ENCODE peak calls at places on chromosomes 12 and 14, in four cellular contexts. One of them, this sample, is unnamed. For H3K27me3, the result is how much of the 10 kb centered on the place peaks cover.

GRCh38 chr14:24982472-24983155 is 67.3 kb downstream of the STXBP6 start:
- DNase-seq in tibial artery: no peak
- DNase-seq in left lung: no peak
- DNase-seq in fibroblast of lung: peak
- DNase-seq in this sample: no peak

GRCh38 chr12:129840145-129840884 is 63.5 kb downstream of the TMEM132D start:
- DNase-seq in tibial artery: no peak
- DNase-seq in left lung: peak
- DNase-seq in fibroblast of lung: no peak
- DNase-seq in this sample: no peak

GRCh38 chr12:96434107-96434506 is 33.9 kb upstream of the CDK17 start:
- DNase-seq in tibial artery: no peak
- DNase-seq in left lung: no peak
- DNase-seq in fibroblast of lung: peak
- DNase-seq in this sample: peak

GRCh38 chr12:40820794-40821484 is 128.7 kb downstream of the CNTN1 start:
- DNase-seq in tibial artery: no peak
- DNase-seq in left lung: no peak
- DNase-seq in fibroblast of lung: no peak
- DNase-seq in this sample: no peak

GRCh38 chr12:464484-465267 is 4.9 kb downstream of the B4GALNT3 start:
- DNase-seq in tibial artery: no peak
- DNase-seq in left lung: no peak
- DNase-seq in fibroblast of lung: no peak
- DNase-seq in this sample: no peak

GRCh38 chr12:5480218-5480952 is 48.5 kb downstream of the NTF3 start:
- DNase-seq in tibial artery: no peak
- DNase-seq in left lung: no peak
- DNase-seq in fibroblast of lung: peak
- DNase-seq in this sample: no peak

GRCh38 chr14:78356406-78356805 is 186.2 kb downstream of the NRXN3 start:
- DNase-seq in tibial artery: no peak
- DNase-seq in left lung: no peak
- DNase-seq in fibroblast of lung: no peak
- DNase-seq in this sample: no peak

GRCh38 chr12:12537421-12537820 is 25.2 kb downstream of the DUSP16 start:
- DNase-seq in tibial artery: no peak
- DNase-seq in left lung: no peak
- DNase-seq in fibroblast of lung: peak
- DNase-seq in this sample: no peak

GRCh38 chr14:91942128-91942527 is 5.4 kb downstream of the FBLN5 start:
- DNase-seq in tibial artery: no peak
- DNase-seq in left lung: no peak
- DNase-seq in fibroblast of lung: no peak
- DNase-seq in this sample: no peak
- H3K4me3 ChIP-seq in tibial artery: no peak
- H3K4me3 ChIP-seq in left lung: no peak
- H3K4me3 ChIP-seq in fibroblast of lung: no peak
- H3K4me3 ChIP-seq in this sample: no peak

GRCh38 chr12:76874027-76874426 is 4.8 kb downstream of the CSRP2 start:
- DNase-seq in tibial artery: no peak
- DNase-seq in left lung: no peak
- DNase-seq in fibroblast of lung: no peak
- DNase-seq in this sample: no peak

GRCh38 chr12:76874491-76875190 is 4.2 kb downstream of the CSRP2 start:
- DNase-seq in tibial artery: no peak
- DNase-seq in left lung: no peak
- DNase-seq in fibroblast of lung: no peak
- DNase-seq in this sample: no peak

GRCh38 chr12:76878899-76879709 is at the start of gene CSRP2:
- DNase-seq in tibial artery: peak
- DNase-seq in left lung: peak
- DNase-seq in fibroblast of lung: peak
- DNase-seq in this sample: peak

GRCh38 chr12:76878045-76878898 is 547 bp downstream of the CSRP2 start:
- DNase-seq in tibial artery: peak
- DNase-seq in left lung: no peak
- DNase-seq in fibroblast of lung: peak
- DNase-seq in this sample: peak

DNA sequence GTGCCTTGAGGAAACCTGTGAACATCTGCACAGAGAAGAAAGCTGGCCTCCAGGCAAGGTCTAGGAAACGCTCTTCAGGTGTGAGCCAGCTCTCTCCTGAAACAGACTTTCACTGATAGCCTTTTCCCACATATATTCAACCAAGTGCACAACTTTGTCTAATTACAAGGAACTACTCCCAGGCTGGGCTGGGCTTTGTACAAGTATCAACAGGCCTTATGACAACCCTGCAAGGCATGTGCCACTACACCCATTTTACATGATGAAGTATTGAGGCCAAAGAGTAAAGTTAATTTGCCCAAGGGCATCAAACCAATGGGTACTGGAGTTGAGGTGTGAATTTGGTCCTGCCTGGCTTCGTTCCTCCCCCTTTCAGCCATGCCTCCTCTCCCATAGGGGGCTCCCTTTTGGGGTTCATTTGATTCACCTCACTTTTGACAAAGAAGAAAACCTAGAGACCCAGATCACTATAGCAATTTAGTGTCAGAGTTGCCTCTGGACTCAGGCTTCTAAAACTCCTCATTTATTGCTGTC is 2.1 kb downstream of the CSRP2 start:
- DNase-seq in tibial artery: no peak
- DNase-seq in left lung: no peak
- DNase-seq in fibroblast of lung: no peak
- DNase-seq in this sample: no peak
- TF ChIP-seq CTCF in tibial artery: no peak
- TF ChIP-seq CTCF in left lung: no peak
- TF ChIP-seq CTCF in fibroblast of lung: no peak
- TF ChIP-seq CTCF in this sample: no peak

GRCh38 chr12:13962699-13963098 is 18.7 kb downstream of the GRIN2B start:
- DNase-seq in tibial artery: no peak
- DNase-seq in left lung: no peak
- DNase-seq in fibroblast of lung: no peak
- DNase-seq in this sample: no peak
- H3K27me3 ChIP-seq in tibial artery: under half
- H3K27me3 ChIP-seq in left lung: under half
- H3K27me3 ChIP-seq in fibroblast of lung: under half
- H3K27me3 ChIP-seq in this sample: under half

DNA sequence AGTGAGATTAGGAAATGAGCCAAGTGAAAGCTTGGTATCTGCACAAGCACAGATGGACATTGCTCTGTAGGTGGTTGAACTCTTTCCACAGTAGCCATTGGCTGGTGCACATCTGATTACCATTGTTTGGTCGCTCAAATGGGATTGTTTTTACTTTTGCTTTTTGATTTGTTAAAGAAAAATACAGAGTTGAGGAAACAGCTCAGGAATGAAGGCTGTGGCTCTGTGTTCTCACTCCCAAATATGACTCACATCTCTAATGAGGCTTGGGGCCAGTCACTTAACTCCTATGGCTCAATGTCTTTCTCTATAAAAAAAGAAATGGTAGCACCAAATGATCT is 241.3 kb downstream of the BMP4 start:
- DNase-seq in tibial artery: no peak
- DNase-seq in left lung: no peak
- DNase-seq in fibroblast of lung: peak
- DNase-seq in this sample: no peak
- H3K4me3 ChIP-seq in tibial artery: peak
- H3K4me3 ChIP-seq in left lung: no peak
- H3K4me3 ChIP-seq in fibroblast of lung: peak
- H3K4me3 ChIP-seq in this sample: no peak

GRCh38 chr12:56943878-56944277 is 9.7 kb upstream of the SDR9C7 start:
- DNase-seq in tibial artery: no peak
- DNase-seq in left lung: no peak
- DNase-seq in fibroblast of lung: no peak
- DNase-seq in this sample: no peak

GRCh38 chr12:56951582-56952339 is 5.6 kb downstream of the RDH16 start:
- DNase-seq in tibial artery: no peak
- DNase-seq in left lung: no peak
- DNase-seq in fibroblast of lung: no peak
- DNase-seq in this sample: no peak

GRCh38 chr12:56953314-56953713 is 4.1 kb downstream of the RDH16 start:
- DNase-seq in tibial artery: no peak
- DNase-seq in left lung: no peak
- DNase-seq in fibroblast of lung: no peak
- DNase-seq in this sample: no peak

GRCh38 chr12:56948881-56949280 is 8.5 kb downstream of the RDH16 start:
- DNase-seq in tibial artery: no peak
- DNase-seq in left lung: no peak
- DNase-seq in fibroblast of lung: no peak
- DNase-seq in this sample: no peak

DNA sequence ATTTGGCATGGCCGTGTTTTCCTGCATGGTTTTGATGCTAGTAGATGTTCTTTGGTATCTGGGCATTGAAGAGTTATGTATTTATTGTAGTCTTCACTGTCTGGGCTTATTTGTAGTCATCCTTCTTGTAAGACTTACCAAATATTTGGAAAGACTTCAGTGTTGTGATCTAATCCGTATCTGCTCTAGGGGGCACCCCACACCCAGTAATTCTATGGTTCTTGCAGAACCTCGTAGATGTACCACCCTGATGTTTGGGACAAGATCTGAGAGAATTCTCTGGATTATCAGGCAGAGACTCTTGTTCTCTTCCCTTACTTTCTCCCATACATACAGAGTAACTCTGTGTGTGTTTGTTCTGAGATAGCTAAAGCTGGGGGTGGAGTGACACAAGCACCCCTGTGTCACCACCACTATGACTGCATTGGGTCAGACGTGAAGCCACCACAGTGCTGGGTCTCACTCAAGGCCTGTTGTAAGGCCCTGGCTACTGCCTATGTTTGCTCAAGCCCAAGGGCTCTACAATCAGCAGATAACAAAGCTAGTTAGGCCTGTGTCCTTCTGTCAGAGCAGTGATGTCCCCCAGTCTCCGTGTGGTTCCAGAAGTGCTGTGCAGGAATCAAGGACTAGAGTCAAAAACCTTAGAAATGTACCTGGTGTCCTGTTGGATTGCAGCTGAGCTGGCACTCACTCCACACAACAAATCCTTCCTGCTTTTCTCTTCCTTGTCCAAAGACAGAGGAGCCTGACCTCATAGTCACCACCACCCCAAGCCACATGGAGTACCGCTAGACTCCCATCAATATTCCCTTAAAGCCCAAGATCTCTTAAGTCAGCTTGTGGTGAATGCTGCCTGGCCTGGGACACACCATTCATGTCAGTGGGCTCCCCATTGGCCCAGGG is 9.5 kb downstream of the RDH16 start:
- DNase-seq in tibial artery: no peak
- DNase-seq in left lung: no peak
- DNase-seq in fibroblast of lung: no peak
- DNase-seq in this sample: no peak
- TF ChIP-seq CTCF in tibial artery: no peak
- TF ChIP-seq CTCF in left lung: no peak
- TF ChIP-seq CTCF in fibroblast of lung: no peak
- TF ChIP-seq CTCF in this sample: no peak

DNA sequence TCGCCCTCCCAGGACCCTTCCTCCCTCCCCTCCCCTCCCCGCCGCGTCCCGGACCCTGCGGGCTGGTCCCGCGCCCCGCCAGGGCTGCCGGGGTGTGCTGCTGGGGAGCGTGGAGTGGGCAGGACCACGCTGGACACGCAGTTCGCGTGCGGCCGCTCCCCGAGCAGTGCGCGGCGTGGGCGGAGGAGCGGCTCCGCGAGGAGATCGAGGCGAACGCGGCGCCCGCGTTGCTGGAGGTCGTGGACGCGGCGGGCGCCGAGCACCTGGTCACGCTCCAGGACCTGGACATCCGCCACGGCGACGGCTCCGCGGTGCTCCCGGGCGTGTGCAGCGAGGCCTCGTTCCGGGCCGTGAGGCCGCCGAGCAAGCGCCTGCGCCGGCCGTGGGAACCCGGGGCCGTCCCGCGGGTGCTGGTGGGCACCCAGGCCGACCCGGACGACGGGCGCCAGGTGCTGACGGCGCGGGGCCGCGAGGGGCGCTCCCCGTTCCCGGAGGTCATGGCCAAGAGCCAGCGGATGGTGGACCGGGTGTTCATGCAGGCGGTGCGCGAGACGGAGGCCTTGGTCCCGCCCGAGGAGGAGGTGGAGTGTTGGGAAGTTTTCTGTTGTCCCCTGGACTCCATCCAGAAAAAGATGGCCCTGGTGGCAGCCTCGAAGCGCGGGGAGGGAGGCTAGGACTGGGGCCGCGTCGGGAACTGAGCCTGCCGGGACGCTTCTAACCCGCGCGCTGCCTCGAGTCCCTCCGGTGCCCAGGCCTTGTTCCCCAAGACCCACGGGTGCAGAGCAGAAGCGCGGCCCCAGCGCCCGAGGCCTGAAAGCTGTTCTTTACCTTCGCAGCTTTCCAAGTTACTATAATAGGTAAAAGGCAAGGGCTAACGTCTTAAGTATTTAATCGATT is 54.7 kb upstream of the EIF5 start:
- DNase-seq in tibial artery: no peak
- DNase-seq in left lung: no peak
- DNase-seq in fibroblast of lung: no peak
- DNase-seq in this sample: peak
- H3K27me3 ChIP-seq in tibial artery: half or more
- H3K27me3 ChIP-seq in left lung: half or more
- H3K27me3 ChIP-seq in fibroblast of lung: under half
- H3K27me3 ChIP-seq in this sample: under half

GRCh38 chr14:65357091-65357490 is 55.4 kb upstream of the FUT8 start:
- DNase-seq in tibial artery: no peak
- DNase-seq in left lung: no peak
- DNase-seq in fibroblast of lung: no peak
- DNase-seq in this sample: no peak
- H3K4me3 ChIP-seq in tibial artery: no peak
- H3K4me3 ChIP-seq in left lung: no peak
- H3K4me3 ChIP-seq in fibroblast of lung: no peak
- H3K4me3 ChIP-seq in this sample: no peak

This sample was measured in body of pancreas.